ENCODE peak calls at places on chromosomes 13 and 19, in ten cellular contexts. W is stimulated activated CD4-positive, alpha-beta T cell treated with anti-CD3 and anti-CD28 coated beads, Interleukin-2, amount 100 ng/mL, for 24 hours; E is amniotic epithelial cell; Z is left kidney; Y is GM12891; A is heart left ventricle; K is CD4-positive, alpha-beta T cell; N is CD8-positive, alpha-beta T cell; R is osteoblast; T is body of pancreas. G is an unnamed sample.

GRCh38 chr19:48746738-48747575 is at the start of gene IZUMO1:
- DNase-seq in W (peak; percentile 63), E (peak; percentile 88), Z (peak; percentile 95), Y (no peak), A (peak; percentile 88), K (no peak), N (no peak), R (peak; percentile 99), T (peak; percentile 90), G (peak; percentile 37)

GRCh38 chr19:40778865-40779284 is 828 bp downstream of the RAB4B start:
- DNase-seq in W (no peak), E (peak; percentile 46), Z (no peak), Y (no peak), A (no peak), K (no peak), N (no peak), R (peak; percentile 78), T (no peak), G (no peak)

GRCh38 chr19:39053276-39054090 is 21.1 kb upstream of the FBXO27 start:
- DNase-seq in W (no peak), E (no peak), Z (peak; percentile 12), Y (no peak), A (no peak), K (no peak), N (no peak), R (no peak), T (peak; percentile 1), G (no peak)

GRCh38 chr13:48449656-48450055 is 36.7 kb upstream of the LPAR6 start:
- DNase-seq in W (no peak), E (no peak), Z (no peak), Y (no peak), A (no peak), K (no peak), N (no peak), R (no peak), T (no peak), G (no peak)

GRCh38 chr19:10113964-10114650 is 2.6 kb downstream of the P2RY11 start:
- DNase-seq in W (peak; percentile 44), E (no peak), Z (no peak), Y (no peak), A (no peak), K (no peak), N (no peak), R (peak; percentile 73), T (no peak), G (no peak)

GRCh38 chr19:610801-611505 is 21.3 kb downstream of the HCN2 start:
- DNase-seq in W (peak; percentile 64), E (peak; percentile 93), Z (peak; percentile 72), Y (peak; percentile 78), A (peak; percentile 74), K (peak; percentile 66), N (peak; percentile 60), R (peak; percentile 97), T (peak; percentile 39), G (peak; percentile 39)

GRCh38 chr19:21940684-21941083 is 70.1 kb downstream of the ZNF208 start:
- DNase-seq in W (no peak), E (no peak), Z (no peak), Y (no peak), A (no peak), K (no peak), N (no peak), R (no peak), T (no peak), G (no peak)

GRCh38 chr13:44790289-44790688 is 199.0 kb downstream of the NUFIP1 start:
- DNase-seq in W (no peak), E (no peak), Z (no peak), Y (no peak), A (no peak), K (no peak), N (no peak), R (no peak), T (no peak), G (no peak)

GRCh38 chr19:16143399-16144215 is at the start of gene HSH2D:
- DNase-seq in W (peak; percentile 79), E (no peak), Z (peak; percentile 26), Y (peak; percentile 68), A (peak; percentile 28), K (peak; percentile 90), N (peak; percentile 75), R (no peak), T (peak; percentile 96), G (peak; percentile 91)